ENCODE peak calls at places on chromosomes 12 and 14, in ten cellular contexts. One of them, this sample, is unnamed.
A peak's percentile ranks its signal among the peaks of the same experiment; 100 is the strongest.

GRCh38 chr12:65597527-65597926 is 226.8 kb upstream of the HMGA2 start:
- DNase-seq in fibroblast of the aortic adventitia: no peak
- DNase-seq in AG08396: no peak
- DNase-seq in C1 segment of cervical spinal cord: no peak
- DNase-seq in CD14-positive monocyte: no peak
- DNase-seq in H7: no peak
- DNase-seq in NCI-H1092: no peak
- DNase-seq in foreskin melanocyte: no peak
- DNase-seq in LHCN-M2: no peak
- DNase-seq in AG08395: no peak
- DNase-seq in this sample: no peak

GRCh38 chr12:66695130-66695529 is 16.3 kb upstream of the GRIP1 start:
- DNase-seq in fibroblast of the aortic adventitia: no peak
- DNase-seq in AG08396: no peak
- DNase-seq in C1 segment of cervical spinal cord: no peak
- DNase-seq in CD14-positive monocyte: no peak
- DNase-seq in H7: no peak
- DNase-seq in NCI-H1092: no peak
- DNase-seq in foreskin melanocyte: no peak
- DNase-seq in LHCN-M2: no peak
- DNase-seq in AG08395: no peak
- DNase-seq in this sample: no peak

GRCh38 chr12:84658877-84659276 is 253.7 kb downstream of the SLC6A15 start:
- DNase-seq in fibroblast of the aortic adventitia: no peak
- DNase-seq in AG08396: no peak
- DNase-seq in C1 segment of cervical spinal cord: no peak
- DNase-seq in CD14-positive monocyte: no peak
- DNase-seq in H7: peak; percentile 2
- DNase-seq in NCI-H1092: no peak
- DNase-seq in foreskin melanocyte: no peak
- DNase-seq in LHCN-M2: no peak
- DNase-seq in AG08395: no peak
- DNase-seq in this sample: no peak

GRCh38 chr12:32457251-32458025 is 58.1 kb downstream of the FGD4 start:
- DNase-seq in fibroblast of the aortic adventitia: peak; percentile 54
- DNase-seq in AG08396: no peak
- DNase-seq in C1 segment of cervical spinal cord: no peak
- DNase-seq in CD14-positive monocyte: no peak
- DNase-seq in H7: no peak
- DNase-seq in NCI-H1092: no peak
- DNase-seq in foreskin melanocyte: no peak
- DNase-seq in LHCN-M2: no peak
- DNase-seq in AG08395: no peak
- DNase-seq in this sample: no peak

GRCh38 chr12:118160536-118160935 is 24.6 kb downstream of the PEBP1 start:
- DNase-seq in fibroblast of the aortic adventitia: no peak
- DNase-seq in AG08396: no peak
- DNase-seq in C1 segment of cervical spinal cord: no peak
- DNase-seq in CD14-positive monocyte: no peak
- DNase-seq in H7: no peak
- DNase-seq in NCI-H1092: no peak
- DNase-seq in foreskin melanocyte: no peak
- DNase-seq in LHCN-M2: no peak
- DNase-seq in AG08395: no peak
- DNase-seq in this sample: no peak

GRCh38 chr14:99133563-99134332 is 138.2 kb downstream of the BCL11B start:
- DNase-seq in fibroblast of the aortic adventitia: no peak
- DNase-seq in AG08396: no peak
- DNase-seq in C1 segment of cervical spinal cord: no peak
- DNase-seq in CD14-positive monocyte: no peak
- DNase-seq in H7: peak; percentile 51
- DNase-seq in NCI-H1092: no peak
- DNase-seq in foreskin melanocyte: no peak
- DNase-seq in LHCN-M2: no peak
- DNase-seq in AG08395: no peak
- DNase-seq in this sample: no peak

GRCh38 chr14:54011001-54011400 is 54.4 kb upstream of the BMP4 start:
- DNase-seq in fibroblast of the aortic adventitia: no peak
- DNase-seq in AG08396: no peak
- DNase-seq in C1 segment of cervical spinal cord: no peak
- DNase-seq in CD14-positive monocyte: no peak
- DNase-seq in H7: no peak
- DNase-seq in NCI-H1092: no peak
- DNase-seq in foreskin melanocyte: no peak
- DNase-seq in LHCN-M2: peak; percentile 31
- DNase-seq in AG08395: no peak
- DNase-seq in this sample: no peak

GRCh38 chr12:27285395-27285794 is 41.3 kb downstream of the STK38L start:
- DNase-seq in fibroblast of the aortic adventitia: peak; percentile 15
- DNase-seq in AG08396: no peak
- DNase-seq in C1 segment of cervical spinal cord: no peak
- DNase-seq in CD14-positive monocyte: no peak
- DNase-seq in H7: no peak
- DNase-seq in NCI-H1092: no peak
- DNase-seq in foreskin melanocyte: no peak
- DNase-seq in LHCN-M2: peak; percentile 36
- DNase-seq in AG08395: peak; percentile 19
- DNase-seq in this sample: peak; percentile 29

GRCh38 chr14:61337893-61338292 is 16.5 kb downstream of the PRKCH start:
- DNase-seq in fibroblast of the aortic adventitia: no peak
- DNase-seq in AG08396: no peak
- DNase-seq in C1 segment of cervical spinal cord: no peak
- DNase-seq in CD14-positive monocyte: no peak
- DNase-seq in H7: no peak
- DNase-seq in NCI-H1092: no peak
- DNase-seq in foreskin melanocyte: no peak
- DNase-seq in LHCN-M2: no peak
- DNase-seq in AG08395: no peak
- DNase-seq in this sample: no peak

GRCh38 chr14:50334211-50334610 is 22.1 kb downstream of the DMAC2L start:
- DNase-seq in fibroblast of the aortic adventitia: no peak
- DNase-seq in AG08396: no peak
- DNase-seq in C1 segment of cervical spinal cord: no peak
- DNase-seq in CD14-positive monocyte: no peak
- DNase-seq in H7: no peak
- DNase-seq in NCI-H1092: no peak
- DNase-seq in foreskin melanocyte: no peak
- DNase-seq in LHCN-M2: no peak
- DNase-seq in AG08395: no peak
- DNase-seq in this sample: no peak

GRCh38 chr14:89340200-89340667 is 76.8 kb downstream of the FOXN3 start:
- DNase-seq in fibroblast of the aortic adventitia: peak; percentile 52
- DNase-seq in AG08396: no peak
- DNase-seq in C1 segment of cervical spinal cord: no peak
- DNase-seq in CD14-positive monocyte: no peak
- DNase-seq in H7: no peak
- DNase-seq in NCI-H1092: no peak
- DNase-seq in foreskin melanocyte: no peak
- DNase-seq in LHCN-M2: no peak
- DNase-seq in AG08395: no peak
- DNase-seq in this sample: no peak

GRCh38 chr12:32983968-32984367 is 87.4 kb upstream of the PKP2 start:
- DNase-seq in fibroblast of the aortic adventitia: no peak
- DNase-seq in AG08396: no peak
- DNase-seq in C1 segment of cervical spinal cord: no peak
- DNase-seq in CD14-positive monocyte: no peak
- DNase-seq in H7: peak; percentile 13
- DNase-seq in NCI-H1092: no peak
- DNase-seq in foreskin melanocyte: no peak
- DNase-seq in LHCN-M2: peak; percentile 4
- DNase-seq in AG08395: no peak
- DNase-seq in this sample: no peak

GRCh38 chr14:54967496-54967895 is 59.4 kb downstream of the WDHD1 start:
- DNase-seq in fibroblast of the aortic adventitia: no peak
- DNase-seq in AG08396: no peak
- DNase-seq in C1 segment of cervical spinal cord: no peak
- DNase-seq in CD14-positive monocyte: no peak
- DNase-seq in H7: no peak
- DNase-seq in NCI-H1092: no peak
- DNase-seq in foreskin melanocyte: no peak
- DNase-seq in LHCN-M2: no peak
- DNase-seq in AG08395: no peak
- DNase-seq in this sample: no peak

GRCh38 chr14:104856869-104857860 is 7.9 kb upstream of the CEP170B start:
- DNase-seq in fibroblast of the aortic adventitia: no peak
- DNase-seq in AG08396: no peak
- DNase-seq in C1 segment of cervical spinal cord: peak; percentile 31
- DNase-seq in CD14-positive monocyte: no peak
- DNase-seq in H7: peak; percentile 75
- DNase-seq in NCI-H1092: no peak
- DNase-seq in foreskin melanocyte: peak; percentile 94
- DNase-seq in LHCN-M2: no peak
- DNase-seq in AG08395: no peak
- DNase-seq in this sample: no peak

GRCh38 chr12:12883369-12884001 is 7.9 kb upstream of the GPRC5A start:
- DNase-seq in fibroblast of the aortic adventitia: peak; percentile 76
- DNase-seq in AG08396: no peak
- DNase-seq in C1 segment of cervical spinal cord: no peak
- DNase-seq in CD14-positive monocyte: no peak
- DNase-seq in H7: no peak
- DNase-seq in NCI-H1092: no peak
- DNase-seq in foreskin melanocyte: peak; percentile 81
- DNase-seq in LHCN-M2: peak; percentile 21
- DNase-seq in AG08395: no peak
- DNase-seq in this sample: no peak

GRCh38 chr12:53659011-53659551 is 16.8 kb downstream of the ATP5MC2 start:
- DNase-seq in fibroblast of the aortic adventitia: peak; percentile 94
- DNase-seq in AG08396: peak; percentile 55
- DNase-seq in C1 segment of cervical spinal cord: peak; percentile 75
- DNase-seq in CD14-positive monocyte: no peak
- DNase-seq in H7: peak; percentile 37
- DNase-seq in NCI-H1092: peak; percentile 87
- DNase-seq in foreskin melanocyte: peak; percentile 85
- DNase-seq in LHCN-M2: peak; percentile 77
- DNase-seq in AG08395: peak; percentile 38
- DNase-seq in this sample: peak; percentile 63

GRCh38 chr14:105061428-105062047 is 3.7 kb downstream of the GPR132 start:
- DNase-seq in fibroblast of the aortic adventitia: no peak
- DNase-seq in AG08396: no peak
- DNase-seq in C1 segment of cervical spinal cord: no peak
- DNase-seq in CD14-positive monocyte: peak; percentile 76
- DNase-seq in H7: no peak
- DNase-seq in NCI-H1092: no peak
- DNase-seq in foreskin melanocyte: no peak
- DNase-seq in LHCN-M2: no peak
- DNase-seq in AG08395: no peak
- DNase-seq in this sample: no peak

GRCh38 chr12:20415013-20415412 is 46.7 kb downstream of the PDE3A start:
- DNase-seq in fibroblast of the aortic adventitia: peak; percentile 41
- DNase-seq in AG08396: no peak
- DNase-seq in C1 segment of cervical spinal cord: no peak
- DNase-seq in CD14-positive monocyte: no peak
- DNase-seq in H7: no peak
- DNase-seq in NCI-H1092: no peak
- DNase-seq in foreskin melanocyte: peak; percentile 37
- DNase-seq in LHCN-M2: peak; percentile 70
- DNase-seq in AG08395: no peak
- DNase-seq in this sample: no peak

GRCh38 chr12:102347761-102348160 is 132.6 kb downstream of the IGF1 start:
- DNase-seq in fibroblast of the aortic adventitia: no peak
- DNase-seq in AG08396: no peak
- DNase-seq in C1 segment of cervical spinal cord: no peak
- DNase-seq in CD14-positive monocyte: no peak
- DNase-seq in H7: no peak
- DNase-seq in NCI-H1092: no peak
- DNase-seq in foreskin melanocyte: no peak
- DNase-seq in LHCN-M2: no peak
- DNase-seq in AG08395: no peak
- DNase-seq in this sample: no peak

GRCh38 chr14:24072436-24072835 is 1.1 kb downstream of the CPNE6 start:
- DNase-seq in fibroblast of the aortic adventitia: no peak
- DNase-seq in AG08396: no peak
- DNase-seq in C1 segment of cervical spinal cord: peak; percentile 28
- DNase-seq in CD14-positive monocyte: no peak
- DNase-seq in H7: no peak
- DNase-seq in NCI-H1092: peak; percentile 45
- DNase-seq in foreskin melanocyte: no peak
- DNase-seq in LHCN-M2: no peak
- DNase-seq in AG08395: no peak
- DNase-seq in this sample: no peak

GRCh38 chr12:53298154-53298553 is 1.3 kb upstream of the MYG1 start:
- DNase-seq in fibroblast of the aortic adventitia: peak; percentile 86
- DNase-seq in AG08396: peak; percentile 60
- DNase-seq in C1 segment of cervical spinal cord: no peak
- DNase-seq in CD14-positive monocyte: peak; percentile 63
- DNase-seq in H7: no peak
- DNase-seq in NCI-H1092: no peak
- DNase-seq in foreskin melanocyte: peak; percentile 32
- DNase-seq in LHCN-M2: no peak
- DNase-seq in AG08395: peak; percentile 72
- DNase-seq in this sample: peak; percentile 68

GRCh38 chr12:46915082-46915481 is 89.3 kb upstream of the SLC38A4 start:
- DNase-seq in fibroblast of the aortic adventitia: peak; percentile 92
- DNase-seq in AG08396: peak; percentile 60
- DNase-seq in C1 segment of cervical spinal cord: no peak
- DNase-seq in CD14-positive monocyte: no peak
- DNase-seq in H7: no peak
- DNase-seq in NCI-H1092: no peak
- DNase-seq in foreskin melanocyte: peak; percentile 10
- DNase-seq in LHCN-M2: peak; percentile 99
- DNase-seq in AG08395: peak; percentile 88
- DNase-seq in this sample: peak; percentile 80

GRCh38 chr14:73780391-73780790 is 66.2 kb upstream of the PNMA1 start:
- DNase-seq in fibroblast of the aortic adventitia: no peak
- DNase-seq in AG08396: no peak
- DNase-seq in C1 segment of cervical spinal cord: no peak
- DNase-seq in CD14-positive monocyte: no peak
- DNase-seq in H7: no peak
- DNase-seq in NCI-H1092: no peak
- DNase-seq in foreskin melanocyte: no peak
- DNase-seq in LHCN-M2: no peak
- DNase-seq in AG08395: no peak
- DNase-seq in this sample: no peak

GRCh38 chr12:120489018-120489417 is 6.9 kb upstream of the DYNLL1 start:
- DNase-seq in fibroblast of the aortic adventitia: no peak
- DNase-seq in AG08396: no peak
- DNase-seq in C1 segment of cervical spinal cord: no peak
- DNase-seq in CD14-positive monocyte: no peak
- DNase-seq in H7: no peak
- DNase-seq in NCI-H1092: no peak
- DNase-seq in foreskin melanocyte: no peak
- DNase-seq in LHCN-M2: no peak
- DNase-seq in AG08395: no peak
- DNase-seq in this sample: no peak

GRCh38 chr12:29578731-29579130 is 81.2 kb upstream of the OVCH1 start:
- DNase-seq in fibroblast of the aortic adventitia: no peak
- DNase-seq in AG08396: no peak
- DNase-seq in C1 segment of cervical spinal cord: no peak
- DNase-seq in CD14-positive monocyte: no peak
- DNase-seq in H7: no peak
- DNase-seq in NCI-H1092: no peak
- DNase-seq in foreskin melanocyte: no peak
- DNase-seq in LHCN-M2: no peak
- DNase-seq in AG08395: no peak
- DNase-seq in this sample: no peak

GRCh38 chr14:89405712-89406111 is 11.3 kb downstream of the FOXN3 start:
- DNase-seq in fibroblast of the aortic adventitia: no peak
- DNase-seq in AG08396: no peak
- DNase-seq in C1 segment of cervical spinal cord: no peak
- DNase-seq in CD14-positive monocyte: no peak
- DNase-seq in H7: no peak
- DNase-seq in NCI-H1092: no peak
- DNase-seq in foreskin melanocyte: no peak
- DNase-seq in LHCN-M2: no peak
- DNase-seq in AG08395: no peak
- DNase-seq in this sample: no peak

GRCh38 chr12:119699199-119699765 is 31.3 kb downstream of the PRKAB1 start:
- DNase-seq in fibroblast of the aortic adventitia: no peak
- DNase-seq in AG08396: no peak
- DNase-seq in C1 segment of cervical spinal cord: no peak
- DNase-seq in CD14-positive monocyte: no peak
- DNase-seq in H7: no peak
- DNase-seq in NCI-H1092: no peak
- DNase-seq in foreskin melanocyte: no peak
- DNase-seq in LHCN-M2: no peak
- DNase-seq in AG08395: peak; percentile 32
- DNase-seq in this sample: peak; percentile 38

GRCh38 chr12:64010069-64010686 is 165.7 kb downstream of the SRGAP1 start:
- DNase-seq in fibroblast of the aortic adventitia: peak; percentile 62
- DNase-seq in AG08396: peak; percentile 40
- DNase-seq in C1 segment of cervical spinal cord: no peak
- DNase-seq in CD14-positive monocyte: no peak
- DNase-seq in H7: no peak
- DNase-seq in NCI-H1092: no peak
- DNase-seq in foreskin melanocyte: peak; percentile 93
- DNase-seq in LHCN-M2: peak; percentile 65
- DNase-seq in AG08395: peak; percentile 8
- DNase-seq in this sample: peak; percentile 47

This sample was measured in AG20443.